ENCODE peak calls at places on chromosomes 7 and 10, in six cellular contexts. X is dermis blood vessel endothelial cell; S is GM04503; B is ureter; U is GM13976; E is CD4-positive, CD25-positive, alpha-beta regulatory T cell. G is an unnamed sample.

GRCh38 chr7:121372376-121373024 is 23.6 kb downstream of the FAM3C start:
- DNase-seq in X (peak), U (peak), E (no peak), B (no peak), S (no peak), G (no peak)

GRCh38 chr10:52308251-52309031 is 5.6 kb upstream of the DKK1 start:
- DNase-seq in X (peak), B (no peak), U (peak), E (no peak), S (no peak), G (peak)

GRCh38 chr10:70600512-70601395 is 1.8 kb downstream of the PRF1 start:
- DNase-seq in E (no peak), X (no peak), S (no peak), U (no peak), B (no peak), G (no peak)

GRCh38 chr7:155609185-155609584 is 35.3 kb upstream of the RBM33 start:
- DNase-seq in E (no peak), B (no peak), S (no peak), X (no peak), U (no peak), G (no peak)

GRCh38 chr7:50648570-50649169 is 83.5 kb upstream of the DDC start:
- DNase-seq in U (no peak), B (no peak), S (no peak), X (peak), E (no peak), G (no peak)

GRCh38 chr7:68414631-68415425 is 1183.4 kb upstream of the AUTS2 start:
- DNase-seq in X (no peak), E (no peak), B (no peak), U (no peak), S (no peak), G (peak)

GRCh38 chr7:84022686-84023308 is 171.8 kb downstream of the SEMA3A start:
- DNase-seq in S (no peak), U (no peak), B (no peak), X (no peak), E (no peak), G (no peak)

GRCh38 chr7:20299647-20300312 is 30.9 kb upstream of the ITGB8 start:
- DNase-seq in S (no peak), X (no peak), B (no peak), E (no peak), U (no peak), G (no peak)

GRCh38 chr10:24307173-24307572 is 98.2 kb downstream of the KIAA1217 start:
- DNase-seq in S (no peak), B (no peak), U (no peak), E (no peak), X (no peak), G (no peak)

GRCh38 chr7:141660259-141660658 is 41.7 kb downstream of the DENND11 start:
- DNase-seq in B (no peak), X (peak), S (no peak), E (no peak), U (no peak), G (no peak)

GRCh38 chr10:117168135-117168674 is 29.1 kb upstream of the KCNK18 start:
- DNase-seq in B (no peak), E (peak), S (no peak), X (peak), U (peak), G (peak)

GRCh38 chr10:101941871-101942270 is 98.3 kb upstream of the KCNIP2 start:
- DNase-seq in U (no peak), S (no peak), X (peak), E (no peak), B (no peak), G (no peak)

G was measured in SK-MEL-5.